ENCODE peak calls at places on chromosomes 5 and 9, in seven cellular contexts. M is adipocyte; A is CD8-positive, alpha-beta T cell; U is AG10803; J is endodermal cell; Y is left ventricle myocardium inferior; Q is H7. W is an unnamed sample.

GRCh38 chr5:6858419-6858818 is 145.2 kb downstream of the TENT4A start:
- DNase-seq in U (no peak), J (no peak), A (no peak), M (no peak), Q (no peak), Y (no peak), W (no peak)

GRCh38 chr9:22238809-22239684 is 207.6 kb upstream of the DMRTA1 start:
- DNase-seq in A (no peak), M (peak), U (peak), J (no peak), Q (peak), Y (no peak), W (no peak)

GRCh38 chr5:127820910-127821553 is 117.8 kb downstream of the CCDC192 start:
- DNase-seq in Q (no peak), J (no peak), M (no peak), A (no peak), Y (no peak), U (peak), W (no peak)

GRCh38 chr5:95779611-95780010 is 42.9 kb downstream of the GLRX start:
- DNase-seq in U (peak), Y (no peak), Q (no peak), M (no peak), A (no peak), J (no peak), W (no peak)

GRCh38 chr5:4868140-4868735 is 271.9 kb upstream of the ADAMTS16 start:
- DNase-seq in Q (peak), M (peak), U (peak), J (peak), A (no peak), Y (peak), W (no peak)

GRCh38 chr5:126587551-126588390 is 7.2 kb downstream of the ALDH7A1 start:
- DNase-seq in M (no peak), A (no peak), Q (no peak), J (no peak), Y (no peak), U (no peak), W (no peak)

GRCh38 chr5:38994329-38994927 is 79.8 kb downstream of the RICTOR start:
- DNase-seq in M (peak), A (no peak), Q (peak), Y (no peak), U (peak), J (peak), W (no peak)

GRCh38 chr9:125559194-125559593 is 147.8 kb downstream of the MAPKAP1 start:
- DNase-seq in U (no peak), M (no peak), A (no peak), Y (no peak), J (no peak), Q (no peak), W (no peak)

GRCh38 chr9:134534661-134535080 is 106.9 kb upstream of the COL5A1 start:
- DNase-seq in Q (no peak), J (no peak), Y (peak), U (no peak), A (no peak), M (peak), W (no peak)

GRCh38 chr5:14954620-14955343 is 83.2 kb upstream of the ANKH start:
- DNase-seq in Y (peak), U (no peak), A (no peak), J (no peak), Q (no peak), M (no peak), W (no peak)

GRCh38 chr9:95083086-95083768 is 234.3 kb downstream of the FANCC start:
- DNase-seq in A (no peak), U (no peak), M (no peak), Y (no peak), Q (no peak), J (no peak), W (no peak)

GRCh38 chr5:133407277-133407632 is 205.1 kb downstream of the FSTL4 start:
- DNase-seq in Y (no peak), A (no peak), U (no peak), J (peak), M (no peak), Q (no peak), W (no peak)

GRCh38 chr9:92590386-92590785 is 54.6 kb upstream of the ECM2 start:
- DNase-seq in A (no peak), M (peak), U (peak), Y (peak), J (no peak), Q (no peak), W (no peak)

GRCh38 chr5:142360607-142361120 is 35.8 kb upstream of the SPRY4 start:
- DNase-seq in J (peak), M (peak), A (no peak), Y (no peak), U (peak), Q (peak), W (no peak)

GRCh38 chr9:3769646-3770045 is 243.8 kb upstream of the RFX3 start:
- DNase-seq in U (no peak), M (no peak), A (no peak), Q (no peak), Y (no peak), J (peak), W (no peak)

GRCh38 chr9:134171316-134172197 is 7.2 kb upstream of the RNU6ATAC start:
- DNase-seq in A (no peak), Q (no peak), U (peak), Y (no peak), J (no peak), M (peak), W (no peak)

GRCh38 chr5:140321796-140322195 is 18.9 kb upstream of the PFDN1 start:
- DNase-seq in M (no peak), U (no peak), Q (no peak), A (no peak), J (no peak), Y (peak), W (no peak)

GRCh38 chr9:134875376-134875775 is 5.2 kb upstream of the FCN2 start:
- DNase-seq in Y (no peak), Q (no peak), J (no peak), U (no peak), M (no peak), A (no peak), W (no peak)

GRCh38 chr5:58009754-58010153 is 450.1 kb downstream of the PLK2 start:
- DNase-seq in A (no peak), M (no peak), Q (no peak), J (no peak), U (no peak), Y (no peak), W (no peak)

GRCh38 chr9:12730952-12731351 is 37.8 kb downstream of the TYRP1 start:
- DNase-seq in A (no peak), U (no peak), M (no peak), Q (no peak), Y (no peak), J (no peak), W (no peak)

GRCh38 chr9:1495282-1495681 is 445.1 kb downstream of the DMRT2 start:
- DNase-seq in Y (no peak), A (no peak), Q (no peak), M (no peak), J (no peak), U (no peak), W (no peak)

GRCh38 chr5:143896471-143896870 is 84.5 kb downstream of the HMHB1 start:
- DNase-seq in A (no peak), Q (no peak), M (no peak), Y (no peak), J (no peak), U (no peak), W (no peak)

GRCh38 chr5:159518361-159518760 is 188.1 kb upstream of the IL12B start:
- DNase-seq in M (peak), U (peak), Q (no peak), J (no peak), Y (no peak), A (no peak), W (no peak)

GRCh38 chr5:40041452-40041851 is 616.7 kb upstream of the DAB2 start:
- DNase-seq in J (no peak), U (no peak), M (no peak), A (no peak), Q (no peak), Y (no peak), W (no peak)

GRCh38 chr5:6302099-6302498 is 76.2 kb downstream of the MED10 start:
- DNase-seq in J (peak), U (no peak), Y (no peak), Q (no peak), M (no peak), A (no peak), W (no peak)

GRCh38 chr5:148005788-148006520 is 57.8 kb upstream of the SPINK5 start:
- DNase-seq in M (no peak), Q (peak), A (no peak), U (no peak), Y (no peak), J (peak), W (no peak)

GRCh38 chr5:142767925-142768324 is 2.3 kb upstream of the ARHGAP26 start:
- DNase-seq in A (no peak), M (no peak), Q (no peak), U (no peak), J (no peak), Y (no peak), W (no peak)

GRCh38 chr5:31133488-31133887 is 60.0 kb upstream of the CDH6 start:
- DNase-seq in A (no peak), M (peak), Y (no peak), J (no peak), U (peak), Q (no peak), W (no peak)

GRCh38 chr5:133362438-133362837 is 249.9 kb downstream of the FSTL4 start:
- DNase-seq in M (no peak), Q (no peak), U (no peak), Y (no peak), A (no peak), J (peak), W (no peak)

GRCh38 chr5:41921874-41922273 is 3.2 kb upstream of the FBXO4 start:
- DNase-seq in U (peak), M (peak), A (no peak), J (no peak), Q (no peak), Y (no peak), W (no peak)

GRCh38 chr9:18796871-18797270 is 236.1 kb downstream of the SAXO1 start:
- DNase-seq in Q (no peak), M (no peak), U (no peak), A (no peak), J (no peak), Y (no peak), W (no peak)

GRCh38 chr5:62307364-62307689 is 1.3 kb downstream of the KIF2A start:
- DNase-seq in U (no peak), M (peak), Y (no peak), J (no peak), Q (no peak), A (no peak), W (no peak)

GRCh38 chr9:133463864-133464615 is 4.3 kb downstream of the CACFD1 start:
- DNase-seq in J (no peak), A (no peak), U (no peak), Y (no peak), Q (no peak), M (no peak), W (no peak)

GRCh38 chr9:92739346-92740014 is 25.2 kb downstream of the BICD2 start:
- DNase-seq in J (peak), U (no peak), Y (no peak), M (no peak), Q (no peak), A (no peak), W (no peak)

GRCh38 chr5:156556666-156557401 is 229.9 kb downstream of the SGCD start:
- DNase-seq in U (no peak), A (no peak), J (no peak), Q (no peak), Y (no peak), M (no peak), W (no peak)

GRCh38 chr5:89191374-89191773 is 308.4 kb upstream of the MEF2C start:
- DNase-seq in Q (no peak), Y (no peak), J (no peak), U (no peak), M (no peak), A (no peak), W (no peak)

GRCh38 chr5:23208959-23209431 is 298.4 kb upstream of the PRDM9 start:
- DNase-seq in A (no peak), J (peak), M (peak), Q (peak), Y (no peak), U (no peak), W (no peak)

GRCh38 chr9:14654932-14655331 is 38.3 kb downstream of the ZDHHC21 start:
- DNase-seq in U (no peak), M (peak), J (no peak), Q (no peak), Y (no peak), A (no peak), W (no peak)

GRCh38 chr9:120410925-120411501 is 169.0 kb downstream of the CDK5RAP2 start:
- DNase-seq in M (no peak), A (no peak), Q (no peak), Y (no peak), J (no peak), U (peak), W (no peak)

GRCh38 chr9:120411862-120412424 is 168.0 kb downstream of the CDK5RAP2 start:
- DNase-seq in Y (no peak), Q (peak), M (no peak), J (no peak), U (no peak), A (no peak), W (no peak)

GRCh38 chr9:120408680-120409258 is 171.2 kb downstream of the CDK5RAP2 start:
- DNase-seq in J (no peak), A (no peak), U (no peak), Y (no peak), Q (no peak), M (no peak), W (no peak)

GRCh38 chr9:120413121-120414048 is 166.6 kb downstream of the CDK5RAP2 start:
- DNase-seq in Q (peak), A (no peak), M (no peak), J (peak), Y (no peak), U (no peak), W (no peak)

DNA sequence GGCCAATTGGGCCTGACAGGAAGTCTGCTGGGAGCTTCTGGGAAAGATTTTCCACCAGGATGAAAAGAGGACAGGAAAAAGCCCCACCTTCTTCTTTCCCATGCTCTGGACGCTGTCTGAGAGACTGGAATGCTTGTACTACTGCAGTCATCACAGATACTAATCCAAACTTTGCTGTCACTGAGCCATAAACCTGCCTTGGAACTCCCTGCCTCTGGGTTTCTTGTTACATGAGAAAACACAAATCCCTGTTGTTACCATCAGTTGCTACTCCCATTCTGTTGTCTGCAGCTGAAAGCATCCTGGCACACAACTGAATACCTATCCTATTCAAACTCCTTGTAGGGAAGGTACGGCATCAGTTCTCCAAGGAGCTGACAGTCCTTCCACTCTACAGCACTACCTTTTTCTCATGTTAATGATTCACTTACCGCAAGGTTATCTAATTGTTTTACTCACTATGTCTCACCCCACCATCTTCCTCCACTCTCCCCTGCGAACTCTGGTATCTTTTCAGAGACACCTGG is 167.5 kb downstream of the CDK5RAP2 start:
- DNase-seq in J (peak), A (no peak), Y (no peak), Q (peak), M (peak), U (peak), W (no peak)
- H3K4me3 ChIP-seq in J (no peak), A (no peak), Y (no peak), Q (no peak), M (no peak), U (no peak), W (no peak)

DNA sequence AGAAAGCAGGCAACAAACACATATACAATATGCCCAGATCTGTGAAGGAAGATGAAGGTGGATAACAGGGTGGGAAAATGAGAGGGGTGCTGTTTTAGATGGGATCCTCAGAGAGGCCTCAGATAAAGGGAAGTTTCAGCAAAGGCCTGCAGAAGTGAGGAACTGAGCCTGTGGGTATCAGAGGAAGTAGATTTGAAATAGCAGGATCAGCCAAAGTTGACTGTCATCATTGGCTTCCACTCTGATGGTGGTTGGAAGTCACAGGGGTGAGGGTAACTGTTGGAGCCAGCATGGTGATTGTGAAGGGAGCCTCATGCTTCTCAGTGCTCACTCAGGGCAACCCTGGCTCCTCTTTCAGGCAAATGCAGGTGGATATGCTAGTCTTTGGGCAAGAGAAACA is 607.3 kb upstream of the CLINT1 start:
- DNase-seq in Y (no peak), M (no peak), J (no peak), U (no peak), Q (no peak), A (no peak), W (no peak)
- H3K4me3 ChIP-seq in Y (no peak), M (no peak), J (no peak), U (no peak), Q (no peak), A (no peak), W (no peak)

GRCh38 chr5:27463446-27464149 is 425.2 kb upstream of the CDH9 start:
- DNase-seq in Q (no peak), J (no peak), Y (no peak), M (no peak), U (no peak), A (no peak), W (no peak)

GRCh38 chr5:27466959-27467358 is 428.6 kb upstream of the CDH9 start:
- DNase-seq in J (no peak), A (no peak), Y (no peak), M (no peak), Q (no peak), U (no peak), W (no peak)

GRCh38 chr5:27462936-27463335 is 424.6 kb upstream of the CDH9 start:
- DNase-seq in Y (no peak), M (no peak), Q (no peak), A (no peak), U (no peak), J (no peak), W (no peak)

DNA sequence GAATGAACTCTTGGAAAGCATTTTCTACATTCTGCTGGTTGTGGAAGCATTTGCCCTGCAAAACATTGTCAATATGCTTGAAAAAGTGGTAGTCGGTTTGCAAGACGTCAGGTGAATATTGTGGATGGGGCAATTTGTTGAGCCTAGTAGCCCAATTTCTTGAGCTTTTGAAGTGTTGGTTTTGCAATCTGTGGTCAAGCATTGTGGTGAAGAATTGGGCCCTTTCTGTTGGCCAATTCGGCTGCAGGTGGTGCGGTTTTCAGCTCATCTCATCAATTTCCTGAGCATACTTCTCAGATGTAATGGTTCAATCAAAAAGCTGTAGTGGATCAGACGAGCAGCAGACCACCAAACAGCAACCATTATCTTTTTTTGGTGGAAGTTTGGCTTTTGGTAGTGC is 426.8 kb upstream of the CDH9 start:
- DNase-seq in U (no peak), A (no peak), Y (no peak), Q (no peak), M (no peak), J (no peak), W (no peak)
- H3K4me3 ChIP-seq in U (no peak), A (no peak), Y (no peak), Q (no peak), M (no peak), J (no peak), W (no peak)

GRCh38 chr9:23825143-23825531 is 903 bp downstream of the ELAVL2 start:
- DNase-seq in Q (peak), Y (no peak), A (no peak), U (no peak), J (peak), M (no peak), W (no peak)
- H3K4me3 ChIP-seq in Q (peak), Y (peak), A (peak), U (peak), J (peak), M (peak), W (no peak)

DNA sequence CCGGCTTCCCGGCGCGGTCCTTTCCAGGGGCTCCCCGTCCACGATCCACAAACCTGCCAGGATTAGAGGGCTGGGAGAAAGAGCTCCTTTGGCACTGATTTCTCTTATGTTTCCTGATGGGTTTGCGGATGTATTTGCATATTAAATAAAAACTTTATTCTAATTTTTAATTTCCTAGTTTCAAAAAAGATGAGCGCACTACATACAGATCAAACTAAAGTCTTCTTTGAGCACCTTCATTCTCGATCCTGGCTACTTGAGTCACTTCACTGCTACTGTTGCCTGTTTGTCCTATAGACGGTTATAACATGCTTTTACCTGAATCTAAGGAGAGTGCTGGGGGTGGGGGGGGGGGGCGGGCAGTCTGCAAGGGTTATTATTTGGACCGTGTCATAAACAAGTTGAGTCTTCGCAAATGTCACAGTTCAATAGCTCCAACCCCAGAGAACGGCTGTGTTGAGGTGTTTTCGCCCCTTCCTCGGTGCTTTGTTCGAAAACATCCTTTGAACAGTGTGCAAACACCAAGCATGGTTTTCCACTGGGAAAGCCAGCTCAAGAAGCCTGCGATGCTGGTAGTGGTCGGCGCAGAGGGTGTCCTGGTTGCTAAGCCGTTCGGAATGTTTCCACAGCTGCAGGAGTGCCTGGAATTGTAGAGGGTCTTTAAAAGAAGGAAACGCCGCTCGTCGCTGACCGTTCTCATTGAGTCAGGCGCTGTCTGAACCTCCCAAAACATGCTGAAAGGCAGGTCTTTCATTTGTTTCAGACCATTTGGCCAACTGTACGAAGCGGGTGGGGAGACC is 1.1 kb upstream of the STK10 start:
- DNase-seq in Y (no peak), J (peak), U (no peak), A (no peak), Q (peak), M (no peak), W (no peak)
- H3K4me3 ChIP-seq in Y (peak), J (peak), U (no peak), A (no peak), Q (peak), M (peak), W (peak)

GRCh38 chr5:64690104-64690416 is 243 bp upstream of the SHISAL2B start:
- DNase-seq in M (no peak), Y (no peak), U (no peak), A (no peak), Q (no peak), J (peak), W (no peak)
- H3K4me3 ChIP-seq in M (peak), Y (peak), U (no peak), A (no peak), Q (peak), J (peak), W (no peak)